ENCODE peak calls at places on chromosomes 6 and 20, in four cellular contexts. Y is mucosa of descending colon, X is PC-9, U is foreskin keratinocyte. O is an unnamed sample.

GRCh38 chr20:674936-675452 is 608 bp downstream of the SCRT2 start:
- DNase-seq in Y (no peak), X (no peak), U (no peak), O (no peak)

GRCh38 chr20:39943336-39943735 is 745.7 kb downstream of the MAFB start:
- DNase-seq in Y (no peak), X (no peak), U (peak), O (no peak)

GRCh38 chr20:43752561-43753301 is 25.9 kb upstream of the GTSF1L start:
- DNase-seq in Y (peak), X (peak), U (no peak), O (no peak)

GRCh38 chr6:22147983-22148797 is 148.6 kb downstream of the PRL start:
- DNase-seq in Y (peak), X (peak), U (peak), O (no peak)

GRCh38 chr20:39632176-39632575 is 670.0 kb downstream of the DHX35 start:
- DNase-seq in Y (no peak), X (no peak), U (peak), O (no peak)

GRCh38 chr20:59777321-59777705 is 156.1 kb downstream of the SYCP2 start:
- DNase-seq in Y (no peak), X (no peak), U (no peak), O (no peak)

GRCh38 chr20:38426006-38426405 is 9.1 kb downstream of the SNHG17 start:
- DNase-seq in Y (no peak), X (no peak), U (peak), O (no peak)

GRCh38 chr6:156316613-156317012 is 460.6 kb upstream of the ARID1B start:
- DNase-seq in Y (no peak), X (no peak), U (no peak), O (no peak)

GRCh38 chr6:113495521-113495920 is 361.6 kb upstream of the MARCKS start:
- DNase-seq in Y (no peak), X (no peak), U (peak), O (no peak)

GRCh38 chr6:101226677-101227135 is 166.8 kb upstream of the GRIK2 start:
- DNase-seq in Y (no peak), X (peak), U (peak), O (no peak)

GRCh38 chr20:50575869-50576720 is 65.9 kb downstream of the PTPN1 start:
- DNase-seq in Y (no peak), X (peak), U (no peak), O (no peak)

GRCh38 chr6:96532399-96532798 is 10.8 kb downstream of the UFL1 start:
- DNase-seq in Y (no peak), X (no peak), U (no peak), O (no peak)

GRCh38 chr6:89794324-89794723 is 25.3 kb downstream of the MDN1 start:
- DNase-seq in Y (no peak), X (no peak), U (no peak), O (no peak)

GRCh38 chr6:10890151-10890550 is 3.3 kb downstream of the SYCP2L start:
- DNase-seq in Y (no peak), X (no peak), U (no peak), O (no peak)

GRCh38 chr20:39025883-39026282 is 63.7 kb downstream of the DHX35 start:
- DNase-seq in Y (no peak), X (no peak), U (no peak), O (no peak)

GRCh38 chr20:2054911-2055310 is 46.7 kb upstream of the STK35 start:
- DNase-seq in Y (no peak), X (no peak), U (no peak), O (no peak)
- TF ChIP-seq CTCF in Y (no peak), X (no peak), U (no peak), O (no peak)

DNA sequence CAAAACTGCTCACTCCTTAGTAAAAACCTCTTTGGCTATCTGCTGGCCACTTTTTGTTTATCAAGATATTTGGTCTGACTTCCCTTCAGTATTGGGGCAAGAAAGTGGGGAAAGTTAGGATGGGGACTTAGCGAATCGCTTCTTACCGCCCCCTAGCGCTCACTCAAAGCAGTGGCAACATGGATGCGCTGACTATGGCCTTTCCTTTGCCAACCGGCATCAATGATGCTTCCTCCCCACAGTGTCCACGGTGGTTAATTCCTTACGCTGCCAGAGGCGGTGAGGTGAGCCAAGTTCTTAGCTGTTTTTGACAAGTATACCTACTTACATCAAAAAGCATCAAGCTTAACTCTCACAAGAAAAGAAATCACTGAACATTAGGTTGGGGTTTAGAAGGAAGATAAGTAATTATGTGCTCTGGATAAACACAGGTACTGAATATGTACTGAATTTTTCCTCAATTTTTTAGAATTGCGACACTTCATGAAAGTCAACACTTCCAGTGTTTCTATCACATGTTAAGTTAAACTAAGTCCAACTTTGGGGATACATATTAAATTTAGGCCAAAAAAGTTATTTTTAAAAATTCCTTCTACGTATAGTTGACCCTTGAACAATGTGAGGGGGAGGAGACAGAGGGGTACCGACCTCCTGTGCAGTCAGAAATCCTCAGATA is 86.7 kb downstream of the GMDS start:
- DNase-seq in Y (no peak), X (no peak), U (peak), O (no peak)
- TF ChIP-seq CTCF in Y (no peak), X (no peak), U (peak), O (peak)

GRCh38 chr6:19322691-19323470 is 514.3 kb upstream of the ID4 start:
- DNase-seq in Y (no peak), X (no peak), U (no peak), O (no peak)
- TF ChIP-seq CTCF in Y (no peak), X (no peak), U (peak), O (peak)

GRCh38 chr6:150741633-150742200 is 123.8 kb upstream of the MTHFD1L start:
- DNase-seq in Y (no peak), X (no peak), U (no peak), O (no peak)
- TF ChIP-seq CTCF in Y (no peak), X (peak), U (peak), O (peak)

GRCh38 chr6:169225887-169226286 is 27.8 kb downstream of the THBS2 start:
- DNase-seq in Y (no peak), X (no peak), U (no peak), O (peak)
- TF ChIP-seq CTCF in Y (no peak), X (no peak), U (no peak), O (peak)

GRCh38 chr6:158837684-158838625 is 18.8 kb upstream of the EZR start:
- DNase-seq in Y (no peak), X (no peak), U (peak), O (no peak)

GRCh38 chr6:158836625-158837311 is 17.6 kb upstream of the EZR start:
- DNase-seq in Y (no peak), X (no peak), U (no peak), O (no peak)

GRCh38 chr6:158831571-158831970 is 12.4 kb upstream of the EZR start:
- DNase-seq in Y (no peak), X (peak), U (no peak), O (no peak)

GRCh38 chr6:158835616-158836221 is 16.6 kb upstream of the EZR start:
- DNase-seq in Y (peak), X (peak), U (no peak), O (no peak)

DNA sequence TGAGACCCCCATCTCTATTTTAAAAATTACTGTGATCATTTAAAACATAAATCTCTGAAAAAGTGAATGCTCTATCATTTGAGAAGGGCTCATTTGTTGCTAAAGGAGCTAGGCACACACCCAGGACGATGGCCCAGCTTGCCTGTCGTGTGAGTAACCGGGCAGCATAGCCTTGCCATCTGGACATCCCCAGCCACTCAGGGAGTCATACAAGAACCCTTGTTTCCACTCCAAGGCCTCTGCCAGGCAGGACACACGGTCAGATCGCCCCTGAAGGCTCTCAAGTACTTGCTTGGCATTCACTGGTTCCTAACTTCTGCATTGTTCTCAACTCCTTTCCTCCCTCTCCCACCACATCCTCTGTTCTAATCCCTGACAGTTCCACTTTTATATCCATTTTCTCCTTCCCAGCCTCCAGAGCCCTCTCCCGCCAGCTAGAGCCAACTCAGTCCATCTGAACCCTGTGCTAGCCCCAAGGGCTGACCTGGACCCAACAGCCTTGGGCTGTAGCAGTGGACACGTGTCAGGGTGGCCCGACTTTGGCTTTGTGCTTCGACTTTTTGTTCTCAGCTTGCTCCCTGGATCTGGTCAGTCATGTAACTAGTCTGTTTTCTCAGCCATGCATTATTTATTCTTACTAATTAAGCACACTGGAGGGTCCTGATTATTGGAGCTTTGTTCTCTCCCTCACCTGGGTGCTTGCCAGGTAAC is 15.7 kb upstream of the EZR start:
- DNase-seq in Y (no peak), X (no peak), U (no peak), O (no peak)
- TF ChIP-seq CTCF in Y (no peak), X (no peak), U (no peak), O (no peak)

DNA sequence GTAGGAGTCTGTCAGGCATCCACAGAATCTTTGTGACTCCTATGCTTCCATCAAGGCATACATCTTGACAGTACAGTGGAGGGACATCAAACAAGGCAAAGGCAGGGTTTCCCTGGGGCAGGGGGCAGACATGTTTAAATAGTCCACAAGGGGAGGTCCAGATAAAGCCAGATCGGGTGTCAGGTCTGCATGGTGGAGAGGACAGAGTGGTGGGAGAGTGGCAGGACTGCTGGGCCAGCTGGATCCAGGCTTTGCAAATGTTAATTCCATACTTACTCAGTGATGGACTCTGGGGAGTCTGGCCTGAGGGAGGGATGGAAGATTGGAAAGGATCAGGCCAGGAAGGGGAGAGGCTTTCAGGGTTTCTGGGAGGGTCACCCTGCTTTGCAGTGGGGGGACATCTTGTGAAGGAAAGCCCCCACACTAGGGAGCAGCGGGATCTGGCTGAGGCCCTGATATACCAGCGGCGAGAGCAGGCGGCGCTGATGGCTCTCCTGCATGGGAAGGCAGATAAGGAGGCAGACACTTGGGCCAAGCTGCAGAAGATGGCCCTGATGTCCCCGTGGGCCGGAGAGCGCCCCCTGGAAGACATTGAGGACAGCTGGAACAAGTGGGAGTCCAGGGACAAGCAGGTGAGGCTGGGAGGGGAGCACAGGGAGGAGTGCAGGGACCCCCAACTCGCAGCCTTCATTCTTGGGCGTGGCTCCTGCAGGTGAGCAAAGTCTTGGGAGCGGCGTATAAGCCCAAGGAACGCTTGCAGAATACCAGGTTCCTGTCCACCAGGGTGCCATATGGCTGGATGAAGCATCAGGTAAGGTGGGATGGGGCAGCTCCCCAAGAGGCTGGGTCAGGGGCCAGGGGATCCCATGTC is 44.6 kb downstream of the SUN5 start:
- DNase-seq in Y (peak), X (no peak), U (no peak), O (no peak)
- TF ChIP-seq CTCF in Y (no peak), X (no peak), U (no peak), O (no peak)

GRCh38 chr6:6927437-6928361 is 180.1 kb upstream of the RREB1 start:
- DNase-seq in Y (no peak), X (peak), U (no peak), O (no peak)
- TF ChIP-seq CTCF in Y (no peak), X (no peak), U (peak), O (no peak)

GRCh38 chr6:4848382-4849068 is 72.3 kb downstream of the CDYL start:
- DNase-seq in Y (no peak), X (peak), U (no peak), O (no peak)
- TF ChIP-seq CTCF in Y (no peak), X (peak), U (peak), O (peak)

DNA sequence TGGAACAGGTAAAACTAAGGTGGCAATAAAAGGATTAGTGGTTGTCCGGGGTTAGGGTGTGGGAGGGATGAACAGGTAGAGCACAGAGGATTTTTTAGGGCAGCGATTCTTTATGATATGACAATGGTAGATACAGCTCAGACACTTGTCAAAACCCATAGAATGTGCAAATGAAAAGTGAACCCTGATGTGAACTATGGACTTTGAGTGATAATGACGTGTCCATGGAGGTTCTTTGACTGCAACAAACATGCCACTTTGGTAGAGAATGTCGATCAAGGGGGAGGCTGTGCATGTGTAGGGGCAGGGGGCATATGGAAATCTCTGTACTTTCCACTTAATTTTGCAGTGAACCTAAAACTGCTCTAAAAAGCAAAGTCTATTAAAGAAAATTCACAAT is 100.7 kb downstream of the LAMP5 start:
- DNase-seq in Y (no peak), X (no peak), U (no peak), O (no peak)
- TF ChIP-seq CTCF in Y (no peak), X (no peak), U (no peak), O (no peak)

O was measured in chondrocyte.